ENCODE peak calls at places on chromosomes 12 and 14, in nine cellular contexts. A is activated naive CD4-positive, alpha-beta T cell treated with Interleukin-2 at 50 U/mL for 16 hours; Q is HEK293T; D is activated T-cell treated with anti-CD3 and anti-CD28 coated beads, Interleukin-2, amount 50 U/mL, for 1 hour; X is kidney epithelial cell; V is effector CD8-positive, alpha-beta T cell; F is stimulated activated CD4-positive, alpha-beta T cell treated with anti-CD3 and anti-CD28 coated beads, Interleukin-15, amount 100 ng/mL, for 24 hours; Z is astrocyte of the spinal cord; J is cardiac muscle cell. R is an unnamed sample.

GRCh38 chr12:77064891-77065360 is 443 bp downstream of the E2F7 start:
- DNase-seq in A (peak), Q (peak), D (no peak), X (no peak), V (no peak), F (peak), Z (no peak), J (no peak), R (peak)

GRCh38 chr12:109741286-109741969 is 27.8 kb downstream of the FAM222A start:
- DNase-seq in A (no peak), Q (no peak), D (no peak), X (no peak), V (no peak), F (no peak), Z (no peak), J (no peak), R (no peak)

GRCh38 chr12:78878447-78878846 is 13.9 kb downstream of the SYT1 start:
- DNase-seq in A (no peak), Q (no peak), D (no peak), X (no peak), V (no peak), F (no peak), Z (no peak), J (no peak), R (no peak)

GRCh38 chr12:51185171-51185717 is 12.3 kb upstream of the TFCP2 start:
- DNase-seq in A (no peak), Q (peak), D (no peak), X (no peak), V (no peak), F (no peak), Z (no peak), J (no peak), R (no peak)

GRCh38 chr12:117671734-117672133 is 297.1 kb downstream of the KSR2 start:
- DNase-seq in A (no peak), Q (peak), D (no peak), X (no peak), V (no peak), F (peak), Z (peak), J (peak), R (peak)

GRCh38 chr14:91078095-91078737 is 17.8 kb upstream of the RPS6KA5 start:
- DNase-seq in A (peak), Q (no peak), D (no peak), X (no peak), V (no peak), F (peak), Z (no peak), J (no peak), R (no peak)

GRCh38 chr14:88468396-88468795 is 82.9 kb downstream of the SPATA7 start:
- DNase-seq in A (no peak), Q (no peak), D (no peak), X (no peak), V (no peak), F (no peak), Z (peak), J (peak), R (no peak)

GRCh38 chr14:65006251-65006721 is 19.6 kb downstream of the FNTB start:
- DNase-seq in A (no peak), Q (no peak), D (no peak), X (no peak), V (no peak), F (no peak), Z (no peak), J (no peak), R (peak)

GRCh38 chr12:89412665-89413064 is 60.4 kb upstream of the DUSP6 start:
- DNase-seq in A (no peak), Q (no peak), D (no peak), X (no peak), V (no peak), F (no peak), Z (no peak), J (no peak), R (no peak)

GRCh38 chr14:65826946-65827345 is 414.4 kb downstream of the FUT8 start:
- DNase-seq in A (no peak), Q (no peak), D (no peak), X (no peak), V (no peak), F (no peak), Z (no peak), J (no peak), R (no peak)

GRCh38 chr14:53055003-53055402 is 98.1 kb downstream of the DDHD1 start:
- DNase-seq in A (no peak), Q (peak), D (no peak), X (no peak), V (no peak), F (no peak), Z (peak), J (peak), R (peak)

GRCh38 chr12:91918431-91918830 is 227.2 kb downstream of the BTG1 start:
- DNase-seq in A (no peak), Q (no peak), D (no peak), X (no peak), V (no peak), F (no peak), Z (no peak), J (no peak), R (peak)

GRCh38 chr12:21559855-21560569 is 33.9 kb downstream of the SPX start:
- DNase-seq in A (no peak), Q (no peak), D (no peak), X (no peak), V (no peak), F (no peak), Z (peak), J (peak), R (no peak)

GRCh38 chr12:106131671-106132070 is 7.1 kb downstream of the NUAK1 start:
- DNase-seq in A (no peak), Q (no peak), D (no peak), X (no peak), V (no peak), F (no peak), Z (peak), J (peak), R (no peak)

GRCh38 chr14:56888274-56888673 is 78.0 kb upstream of the OTX2 start:
- DNase-seq in A (no peak), Q (no peak), D (no peak), X (no peak), V (no peak), F (no peak), Z (no peak), J (no peak), R (no peak)

GRCh38 chr12:122981036-122981471 is 573 bp downstream of the ARL6IP4 start:
- DNase-seq in A (no peak), Q (peak), D (no peak), X (no peak), V (no peak), F (no peak), Z (no peak), J (peak), R (peak)

GRCh38 chr14:94836849-94837248 is 66.9 kb upstream of the GSC start:
- DNase-seq in A (no peak), Q (no peak), D (no peak), X (no peak), V (no peak), F (no peak), Z (no peak), J (no peak), R (no peak)